ENCODE peak calls at places on chromosome 2, in seven cellular contexts. Q is small intestine, P is mammary epithelial cell, I is HepG2, V is left ventricle myocardium inferior, M is GM23338, D is tibial nerve. R is an unnamed sample. For H3K4me1 and H3K27me3, the result is how much of the 10 kb centered on the place peaks cover.

GRCh38 chr2:48767330-48767729 is 11.8 kb upstream of the LHCGR start:
- DNase-seq in Q (no peak), P (no peak), I (no peak), V (no peak), M (peak), D (no peak), R (no peak)

GRCh38 chr2:129760669-129761068 is 218.8 kb upstream of the RAB6C start:
- DNase-seq in Q (no peak), P (no peak), I (no peak), V (no peak), M (no peak), D (no peak), R (no peak)

GRCh38 chr2:17242813-17243485 is 275.3 kb downstream of the RAD51AP2 start:
- DNase-seq in Q (no peak), P (no peak), I (no peak), V (no peak), M (no peak), D (no peak), R (no peak)

GRCh38 chr2:176657391-176657790 is 388.1 kb downstream of the MTX2 start:
- DNase-seq in Q (no peak), P (no peak), I (no peak), V (no peak), M (no peak), D (no peak), R (no peak)

GRCh38 chr2:74556159-74556558 is 1.6 kb downstream of the DOK1 start:
- DNase-seq in Q (no peak), P (no peak), I (no peak), V (no peak), M (no peak), D (no peak), R (no peak)

GRCh38 chr2:39513641-39514094 is 76.6 kb upstream of the MAP4K3 start:
- DNase-seq in Q (peak), P (peak), I (peak), V (peak), M (peak), D (peak), R (no peak)

GRCh38 chr2:46329803-46330775 is 32.9 kb downstream of the EPAS1 start:
- DNase-seq in Q (no peak), P (peak), I (peak), V (no peak), M (no peak), D (no peak), R (no peak)

GRCh38 chr2:240225116-240225515 is 84.7 kb upstream of the OTOS start:
- DNase-seq in Q (no peak), P (no peak), I (no peak), V (no peak), M (no peak), D (no peak), R (peak)

GRCh38 chr2:29829841-29830240 is 91.5 kb downstream of the ALK start:
- DNase-seq in Q (no peak), P (no peak), I (no peak), V (no peak), M (no peak), D (no peak), R (no peak)

GRCh38 chr2:20456049-20456665 is 9.3 kb downstream of the RHOB start:
- DNase-seq in Q (no peak), P (no peak), I (no peak), V (no peak), M (no peak), D (no peak), R (no peak)

GRCh38 chr2:69848186-69848790 is 18.8 kb downstream of the GMCL1 start:
- DNase-seq in Q (no peak), P (peak), I (no peak), V (no peak), M (no peak), D (no peak), R (no peak)

GRCh38 chr2:118477111-118477517 is 370.3 kb downstream of the EN1 start:
- DNase-seq in Q (peak), P (no peak), I (peak), V (no peak), M (no peak), D (no peak), R (no peak)

GRCh38 chr2:240840435-240841060 is 20.5 kb upstream of the KIF1A start:
- DNase-seq in Q (peak), P (peak), I (peak), V (no peak), M (peak), D (peak), R (peak)

GRCh38 chr2:65055427-65056214 is 595 bp upstream of the CEP68 start:
- DNase-seq in Q (no peak), P (no peak), I (no peak), V (no peak), M (no peak), D (no peak), R (no peak)

GRCh38 chr2:75579186-75579585 is 18.4 kb upstream of the EVA1A start:
- DNase-seq in Q (no peak), P (no peak), I (no peak), V (no peak), M (no peak), D (no peak), R (no peak)

GRCh38 chr2:170215019-170215418 is 37.1 kb downstream of the MYO3B start:
- DNase-seq in Q (no peak), P (no peak), I (no peak), V (no peak), M (peak), D (no peak), R (no peak)

GRCh38 chr2:31654241-31654640 is 73.5 kb upstream of the SRD5A2 start:
- DNase-seq in Q (no peak), P (no peak), I (no peak), V (no peak), M (no peak), D (no peak), R (no peak)

GRCh38 chr2:73969356-73969755 is 15.4 kb upstream of the TET3 start:
- DNase-seq in Q (no peak), P (no peak), I (no peak), V (no peak), M (no peak), D (no peak), R (no peak)

GRCh38 chr2:38665854-38666577 is at the start of gene GALM:
- DNase-seq in Q (peak), P (peak), I (peak), V (peak), M (peak), D (peak), R (peak)

GRCh38 chr2:157936464-157936863 is 60.3 kb upstream of the ACVR1 start:
- DNase-seq in Q (no peak), P (peak), I (no peak), V (no peak), M (no peak), D (no peak), R (no peak)

DNA sequence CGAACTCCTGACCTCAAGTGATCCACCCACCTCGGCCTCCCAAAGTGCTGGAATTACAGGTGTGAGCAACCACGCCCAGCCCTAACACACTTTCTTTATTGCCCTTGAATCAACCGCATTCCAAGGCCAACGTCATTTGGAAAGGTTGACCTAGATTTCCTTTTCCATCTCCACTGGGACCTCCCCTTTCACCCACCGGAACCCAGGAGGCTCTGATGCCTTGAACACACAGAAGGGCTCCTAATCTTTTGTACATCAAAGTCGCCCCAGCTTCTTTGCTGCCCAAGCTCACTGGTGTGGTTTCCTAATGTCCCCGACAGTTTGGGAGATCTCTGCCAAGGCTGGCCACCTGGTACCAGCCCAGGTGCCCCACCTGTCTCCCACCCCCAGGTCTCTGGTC is 46.2 kb upstream of the CAB39 start:
- DNase-seq in Q (peak), P (no peak), I (no peak), V (no peak), M (no peak), D (no peak), R (no peak)
- H3K4me1 ChIP-seq in Q (under half), P (under half), I (under half), V (under half), M (under half), D (under half), R (under half)

GRCh38 chr2:120574620-120575019 is 161.0 kb upstream of the GLI2 start:
- DNase-seq in Q (no peak), P (no peak), I (no peak), V (no peak), M (no peak), D (no peak), R (no peak)

GRCh38 chr2:120577896-120578295 is 157.8 kb upstream of the GLI2 start:
- DNase-seq in Q (no peak), P (no peak), I (no peak), V (no peak), M (no peak), D (no peak), R (no peak)

GRCh38 chr2:120575966-120576365 is 159.7 kb upstream of the GLI2 start:
- DNase-seq in Q (no peak), P (no peak), I (no peak), V (no peak), M (no peak), D (no peak), R (no peak)

GRCh38 chr2:120578576-120579352 is 156.9 kb upstream of the GLI2 start:
- DNase-seq in Q (no peak), P (no peak), I (no peak), V (no peak), M (no peak), D (no peak), R (no peak)

DNA sequence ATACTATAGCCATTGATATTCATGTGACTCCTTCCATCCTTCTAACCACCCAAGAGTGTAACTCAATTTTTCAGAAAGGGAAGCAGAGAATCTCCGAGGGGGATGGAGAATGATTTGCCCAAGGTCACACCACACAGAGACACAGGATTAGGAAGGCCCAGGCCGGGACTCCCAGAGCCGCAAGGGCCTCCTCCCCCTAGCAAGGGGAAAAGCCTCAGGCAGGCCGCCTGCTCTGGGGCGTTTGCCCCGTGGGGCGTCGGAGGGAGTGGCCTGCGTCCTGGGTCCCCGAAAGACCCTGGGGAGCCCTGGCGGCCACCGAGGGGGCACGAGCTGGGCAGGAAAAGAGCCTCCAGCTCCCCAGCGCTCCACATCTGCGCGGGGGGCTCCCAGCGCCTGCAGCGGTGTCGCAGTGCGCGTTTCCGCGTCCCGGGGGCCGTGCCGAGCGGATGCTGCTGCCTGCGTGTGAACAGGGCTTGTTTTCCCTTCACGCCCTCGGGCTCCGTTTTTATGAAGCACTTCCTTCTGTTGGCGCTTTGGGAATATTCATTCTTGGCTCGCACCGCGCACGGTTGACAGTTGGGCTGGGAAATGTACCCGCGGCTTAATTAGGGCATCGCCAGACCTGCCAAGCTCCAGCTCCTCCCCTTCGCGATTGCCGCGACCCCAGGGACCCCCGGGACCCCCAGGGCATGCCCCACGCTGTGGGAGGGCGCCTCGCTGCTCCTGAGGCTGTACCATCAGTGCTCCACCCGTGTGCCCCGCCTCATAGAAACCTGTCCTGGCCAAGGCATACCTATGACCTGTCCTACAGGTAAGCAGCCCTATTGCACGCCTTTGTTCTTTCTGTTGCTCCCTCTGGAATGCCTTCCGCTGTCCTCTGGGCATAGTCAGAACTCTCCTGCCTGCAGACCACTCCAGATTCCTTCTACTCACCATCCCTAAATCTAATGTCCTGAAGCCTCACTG is 158.9 kb upstream of the GLI2 start:
- DNase-seq in Q (peak), P (no peak), I (no peak), V (peak), M (peak), D (no peak), R (peak)
- H3K27me3 ChIP-seq in Q (under half), P (under half), I (half or more), V (under half), M (half or more), D (under half), R (under half)

GRCh38 chr2:172454404-172455120 is 27.2 kb downstream of the ITGA6 start:
- DNase-seq in Q (no peak), P (no peak), I (no peak), V (no peak), M (peak), D (no peak), R (no peak)

GRCh38 chr2:172455121-172455515 is 27.7 kb downstream of the ITGA6 start:
- DNase-seq in Q (peak), P (no peak), I (no peak), V (no peak), M (no peak), D (no peak), R (no peak)

GRCh38 chr2:172458561-172459124 is 31.3 kb downstream of the ITGA6 start:
- DNase-seq in Q (no peak), P (no peak), I (no peak), V (no peak), M (no peak), D (no peak), R (no peak)

GRCh38 chr2:172456002-172456401 is 28.6 kb downstream of the ITGA6 start:
- DNase-seq in Q (peak), P (no peak), I (no peak), V (no peak), M (peak), D (no peak), R (no peak)

GRCh38 chr2:172457606-172458005 is 30.2 kb downstream of the ITGA6 start:
- DNase-seq in Q (no peak), P (no peak), I (no peak), V (no peak), M (no peak), D (no peak), R (no peak)
- H3K4me1 ChIP-seq in Q (under half), P (half or more), I (under half), V (half or more), M (half or more), D (half or more), R (under half)

GRCh38 chr2:95350320-95351079 is 52.0 kb upstream of the FAHD2A start:
- DNase-seq in Q (no peak), P (no peak), I (no peak), V (no peak), M (no peak), D (no peak), R (no peak)

GRCh38 chr2:95346738-95347671 is 49.9 kb downstream of the KCNIP3 start:
- DNase-seq in Q (peak), P (no peak), I (no peak), V (peak), M (peak), D (no peak), R (no peak)

GRCh38 chr2:95347681-95348608 is 50.8 kb downstream of the KCNIP3 start:
- DNase-seq in Q (no peak), P (no peak), I (no peak), V (no peak), M (no peak), D (no peak), R (no peak)

GRCh38 chr2:95349568-95350319 is 52.6 kb downstream of the KCNIP3 start:
- DNase-seq in Q (no peak), P (no peak), I (no peak), V (no peak), M (no peak), D (no peak), R (no peak)

GRCh38 chr2:95348609-95349567 is 51.7 kb downstream of the KCNIP3 start:
- DNase-seq in Q (no peak), P (no peak), I (no peak), V (peak), M (no peak), D (no peak), R (no peak)
- H3K27me3 ChIP-seq in Q (under half), P (under half), I (half or more), V (under half), M (under half), D (under half), R (under half)

R was measured in heart right ventricle.